ENCODE peak calls at places on chromosomes 11 and 22, in ten cellular contexts. Z is choroid plexus epithelial cell, E is endothelial cell, T is astrocyte of the cerebellum, W is IMR-90, L is pancreas, C is cardiac fibroblast, K is psoas muscle, G is AG09309, A is GM23338. S is an unnamed sample.

GRCh38 chr11:69636512-69636866 is 4.5 kb upstream of the CCND1 start:
- DNase-seq in Z (peak), E (peak), T (peak), W (peak), L (peak), C (peak), K (peak), G (peak), A (peak), S (no peak)

GRCh38 chr11:111347723-111348115 is 31.4 kb downstream of the POU2AF1 start:
- DNase-seq in Z (no peak), E (no peak), T (no peak), W (peak), L (no peak), C (peak), K (no peak), G (no peak), A (no peak), S (peak)

GRCh38 chr11:83545911-83546310 is 259.7 kb upstream of the CCDC90B start:
- DNase-seq in Z (no peak), E (no peak), T (no peak), W (no peak), L (no peak), C (no peak), K (no peak), G (no peak), A (no peak), S (no peak)

GRCh38 chr22:37172266-37173245 is 15.5 kb downstream of the C1QTNF6 start:
- DNase-seq in Z (no peak), E (no peak), T (no peak), W (no peak), L (no peak), C (no peak), K (peak), G (no peak), A (no peak), S (no peak)

GRCh38 chr11:90120191-90120590 is 14.3 kb upstream of the NAALAD2 start:
- DNase-seq in Z (no peak), E (no peak), T (no peak), W (no peak), L (no peak), C (no peak), K (no peak), G (no peak), A (no peak), S (no peak)

GRCh38 chr11:117470576-117470975 is 142.9 kb downstream of the CEP164 start:
- DNase-seq in Z (no peak), E (no peak), T (no peak), W (no peak), L (no peak), C (no peak), K (no peak), G (no peak), A (no peak), S (no peak)

GRCh38 chr11:110075087-110075821 is 17.9 kb upstream of the ZC3H12C start:
- DNase-seq in Z (no peak), E (no peak), T (no peak), W (no peak), L (no peak), C (no peak), K (no peak), G (no peak), A (no peak), S (no peak)

GRCh38 chr11:70713988-70714665 is 315.8 kb downstream of the CTTN start:
- DNase-seq in Z (no peak), E (peak), T (no peak), W (no peak), L (no peak), C (no peak), K (no peak), G (no peak), A (peak), S (no peak)

GRCh38 chr11:74322667-74323066 is 11.2 kb upstream of the P4HA3 start:
- DNase-seq in Z (peak), E (no peak), T (no peak), W (peak), L (no peak), C (peak), K (peak), G (no peak), A (no peak), S (peak)

GRCh38 chr11:130413383-130414106 is 14.9 kb downstream of the ADAMTS8 start:
- DNase-seq in Z (peak), E (no peak), T (peak), W (peak), L (no peak), C (peak), K (peak), G (peak), A (no peak), S (no peak)

GRCh38 chr22:39620924-39621690 is 50.6 kb downstream of the CACNA1I start:
- DNase-seq in Z (no peak), E (no peak), T (no peak), W (no peak), L (no peak), C (no peak), K (no peak), G (no peak), A (no peak), S (no peak)

GRCh38 chr11:73292481-73292880 is 15.6 kb upstream of the ARHGEF17 start:
- DNase-seq in Z (no peak), E (no peak), T (peak), W (no peak), L (no peak), C (no peak), K (no peak), G (no peak), A (no peak), S (no peak)

GRCh38 chr11:39589391-39589790 is 1870.1 kb downstream of the LRRC4C start:
- DNase-seq in Z (no peak), E (no peak), T (no peak), W (no peak), L (no peak), C (no peak), K (no peak), G (no peak), A (no peak), S (no peak)

GRCh38 chr11:60899021-60899936 is 7.1 kb downstream of the PRPF19 start:
- DNase-seq in Z (peak), E (peak), T (no peak), W (peak), L (no peak), C (peak), K (no peak), G (no peak), A (peak), S (no peak)

GRCh38 chr11:114015117-114015516 is 40.2 kb downstream of the HTR3A start:
- DNase-seq in Z (no peak), E (no peak), T (no peak), W (no peak), L (no peak), C (no peak), K (no peak), G (no peak), A (no peak), S (no peak)

GRCh38 chr22:45441158-45441557 is 27.7 kb downstream of the RIBC2 start:
- DNase-seq in Z (peak), E (peak), T (peak), W (peak), L (peak), C (peak), K (peak), G (no peak), A (peak), S (peak)

GRCh38 chr11:112805658-112806057 is 155.6 kb upstream of the NCAM1 start:
- DNase-seq in Z (no peak), E (no peak), T (no peak), W (no peak), L (no peak), C (no peak), K (no peak), G (no peak), A (no peak), S (no peak)

GRCh38 chr22:42303304-42304020 is 33.0 kb upstream of the TCF20 start:
- DNase-seq in Z (no peak), E (no peak), T (no peak), W (no peak), L (no peak), C (no peak), K (no peak), G (no peak), A (peak), S (no peak)
- TF ChIP-seq CTCF in Z (no peak), E (no peak), T (no peak), W (no peak), L (no peak), C (no peak), K (no peak), G (no peak), A (peak), S (no peak)

DNA sequence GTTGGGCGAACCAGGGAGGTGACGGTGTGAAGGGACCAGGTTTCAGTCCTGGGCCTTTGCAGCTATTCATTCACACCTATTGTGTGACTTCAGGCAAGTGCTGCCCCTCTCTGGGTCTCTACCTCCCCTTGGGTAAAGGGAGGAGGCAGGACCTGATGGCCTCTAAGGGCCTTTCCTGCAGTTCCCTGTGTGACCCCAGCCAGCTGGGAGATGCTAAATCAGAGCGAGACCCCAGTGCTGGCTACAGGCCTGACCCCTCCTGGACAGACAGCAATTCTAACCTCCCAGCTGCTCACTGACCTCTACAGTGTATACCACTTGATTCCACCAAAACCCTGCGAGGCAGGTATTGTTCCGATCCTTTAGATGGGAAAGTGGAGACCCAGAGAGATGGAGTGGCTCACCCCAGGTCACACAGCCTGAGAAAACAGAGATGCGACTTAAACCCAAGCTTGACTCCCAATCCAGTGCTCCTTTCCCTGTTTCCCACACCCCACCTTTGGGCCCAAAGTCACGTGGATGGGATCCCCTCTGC is 6.2 kb downstream of the MAFF start:
- DNase-seq in Z (no peak), E (no peak), T (no peak), W (no peak), L (no peak), C (no peak), K (no peak), G (no peak), A (no peak), S (no peak)
- TF ChIP-seq CTCF in Z (no peak), E (no peak), T (no peak), W (no peak), L (no peak), C (no peak), K (no peak), G (no peak), A (no peak), S (no peak)

GRCh38 chr11:22633354-22633902 is 7.8 kb upstream of the FANCF start:
- DNase-seq in Z (no peak), E (no peak), T (no peak), W (no peak), L (no peak), C (no peak), K (no peak), G (no peak), A (peak), S (no peak)
- TF ChIP-seq CTCF in Z (peak), E (peak), T (no peak), W (no peak), L (no peak), C (no peak), K (no peak), G (no peak), A (peak), S (no peak)

GRCh38 chr11:46916669-46917108 is 1.7 kb downstream of the LRP4 start:
- DNase-seq in Z (peak), E (peak), T (peak), W (peak), L (peak), C (peak), K (peak), G (no peak), A (peak), S (no peak)
- TF ChIP-seq CTCF in Z (peak), E (no peak), T (peak), W (peak), L (no peak), C (peak), K (peak), G (peak), A (no peak), S (no peak)

GRCh38 chr22:23862103-23862502 is 4.4 kb downstream of the SLC2A11 start:
- DNase-seq in Z (peak), E (peak), T (no peak), W (peak), L (no peak), C (peak), K (no peak), G (no peak), A (peak), S (no peak)

GRCh38 chr22:23856721-23857605 is 712 bp upstream of the SLC2A11 start:
- DNase-seq in Z (peak), E (peak), T (peak), W (peak), L (peak), C (peak), K (peak), G (no peak), A (peak), S (no peak)

GRCh38 chr22:23859201-23859600 is 1.5 kb downstream of the SLC2A11 start:
- DNase-seq in Z (no peak), E (no peak), T (no peak), W (no peak), L (no peak), C (no peak), K (no peak), G (no peak), A (no peak), S (no peak)

GRCh38 chr22:23858484-23858815 is 775 bp downstream of the SLC2A11 start:
- DNase-seq in Z (no peak), E (no peak), T (no peak), W (no peak), L (no peak), C (no peak), K (no peak), G (no peak), A (no peak), S (no peak)

DNA sequence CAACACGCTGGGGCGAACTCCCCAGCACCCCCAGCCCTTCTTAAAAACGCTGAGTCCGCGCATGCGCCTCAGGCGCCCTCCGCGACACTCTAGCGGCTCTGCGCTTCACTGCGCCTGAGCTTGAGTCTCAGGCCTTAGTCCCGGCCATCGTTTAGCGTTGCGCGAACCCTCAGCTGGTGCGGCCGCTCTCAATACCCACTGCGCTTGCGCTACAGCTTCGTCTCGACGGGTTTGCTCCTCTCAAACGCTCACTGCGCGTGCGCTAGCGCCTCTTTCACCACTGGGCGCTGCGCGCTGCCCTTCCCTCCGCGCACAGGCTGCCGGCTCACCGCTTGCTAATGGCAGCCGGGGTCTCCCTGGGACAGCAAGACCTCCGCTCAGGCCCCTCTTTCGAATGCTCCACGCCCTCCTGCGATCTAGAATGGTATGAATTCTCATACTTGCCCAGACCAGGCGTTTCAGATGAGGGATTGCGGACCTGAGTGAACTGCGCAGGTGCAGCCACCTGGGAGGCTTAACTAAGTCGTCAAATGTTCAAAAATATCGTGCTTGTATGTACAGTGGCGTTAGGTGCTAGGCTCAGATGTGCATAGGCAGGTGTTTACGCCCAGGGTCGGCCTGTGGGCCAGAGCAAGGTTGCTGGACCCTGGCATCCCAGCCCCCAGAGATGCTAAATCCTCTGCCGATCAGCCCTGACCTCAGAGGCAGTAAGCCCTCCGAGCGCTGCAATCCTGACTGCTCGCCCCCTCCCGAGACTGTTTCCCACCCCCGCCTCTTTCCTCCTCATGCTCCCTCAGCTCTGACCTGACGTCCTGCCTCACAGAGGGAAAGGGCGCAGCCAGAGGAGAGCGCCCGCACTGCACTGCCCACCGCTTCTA is at the start of gene SLC2A11:
- DNase-seq in Z (peak), E (peak), T (peak), W (peak), L (peak), C (peak), K (peak), G (peak), A (peak), S (peak)
- TF ChIP-seq CTCF in Z (peak), E (no peak), T (peak), W (peak), L (no peak), C (peak), K (no peak), G (peak), A (peak), S (no peak)

GRCh38 chr11:120698918-120699317 is 187.4 kb downstream of the GRIK4 start:
- DNase-seq in Z (no peak), E (no peak), T (no peak), W (no peak), L (no peak), C (no peak), K (no peak), G (no peak), A (no peak), S (no peak)
- TF ChIP-seq CTCF in Z (no peak), E (no peak), T (no peak), W (no peak), L (no peak), C (no peak), K (no peak), G (no peak), A (no peak), S (no peak)

GRCh38 chr22:42819412-42820069 is 37.5 kb downstream of the ARFGAP3 start:
- DNase-seq in Z (no peak), E (no peak), T (no peak), W (no peak), L (no peak), C (no peak), K (no peak), G (no peak), A (no peak), S (no peak)

GRCh38 chr22:42821386-42821785 is 35.7 kb downstream of the ARFGAP3 start:
- DNase-seq in Z (no peak), E (no peak), T (no peak), W (no peak), L (no peak), C (no peak), K (no peak), G (no peak), A (no peak), S (no peak)

GRCh38 chr22:42817556-42817955 is 39.5 kb downstream of the ARFGAP3 start:
- DNase-seq in Z (peak), E (no peak), T (no peak), W (no peak), L (no peak), C (no peak), K (no peak), G (no peak), A (no peak), S (no peak)

GRCh38 chr22:42816339-42816738 is 40.7 kb downstream of the ARFGAP3 start:
- DNase-seq in Z (no peak), E (no peak), T (no peak), W (no peak), L (no peak), C (no peak), K (no peak), G (no peak), A (no peak), S (no peak)

DNA sequence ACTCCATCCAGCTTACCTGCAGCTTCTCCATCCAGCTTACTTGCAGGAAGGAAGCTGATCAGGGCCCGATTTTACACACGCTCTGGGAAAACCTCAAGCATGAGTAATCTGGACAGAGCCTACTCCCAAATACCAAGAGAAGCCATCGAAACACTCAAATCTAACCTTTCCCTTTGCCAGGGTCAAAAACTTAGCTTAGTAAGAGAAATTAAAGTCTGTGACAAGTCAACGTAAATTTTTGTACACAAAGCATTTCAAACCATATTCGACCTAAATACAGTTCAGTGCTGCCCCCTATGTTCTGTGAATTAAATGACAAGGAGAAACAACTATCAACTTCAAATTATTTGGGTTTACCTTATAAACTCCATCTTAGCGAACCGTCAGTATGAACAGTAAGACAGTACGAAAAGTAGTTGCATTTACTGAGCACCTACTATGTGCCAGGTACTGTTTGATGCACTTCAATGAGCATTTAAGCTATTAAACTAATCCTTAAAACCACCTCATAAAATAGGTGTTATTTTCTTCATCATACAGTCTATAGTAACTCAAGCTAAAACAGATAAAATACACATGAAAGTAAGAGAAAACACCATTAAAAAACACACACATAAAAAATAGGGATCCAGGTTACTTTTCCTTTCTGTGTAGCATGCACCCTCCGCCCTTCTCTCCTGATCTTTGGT is 36.9 kb downstream of the ARFGAP3 start:
- DNase-seq in Z (peak), E (no peak), T (peak), W (peak), L (no peak), C (peak), K (no peak), G (peak), A (peak), S (no peak)
- TF ChIP-seq CTCF in Z (peak), E (peak), T (peak), W (peak), L (no peak), C (peak), K (peak), G (peak), A (peak), S (no peak)

GRCh38 chr11:44633641-44634040 is 68.2 kb downstream of the CD82 start:
- DNase-seq in Z (no peak), E (no peak), T (no peak), W (no peak), L (no peak), C (no peak), K (no peak), G (no peak), A (no peak), S (peak)
- TF ChIP-seq CTCF in Z (peak), E (no peak), T (peak), W (no peak), L (no peak), C (peak), K (no peak), G (peak), A (peak), S (no peak)

GRCh38 chr11:14892036-14892556 is at the start of gene CYP2R1:
- DNase-seq in Z (peak), E (peak), T (peak), W (peak), L (peak), C (peak), K (peak), G (peak), A (peak), S (peak)
- TF ChIP-seq CTCF in Z (no peak), E (no peak), T (no peak), W (no peak), L (no peak), C (no peak), K (no peak), G (no peak), A (no peak), S (no peak)